ENCODE peak calls at places on chromosome 6, in five cellular contexts. Z, R, F, T and Y are unnamed samples.
A peak's percentile ranks its signal among the peaks of the same experiment; 100 is the strongest.

GRCh38 chr6:157830354-157831017 is 7.4 kb downstream of the SNX9 start:
- DNase-seq in T (no peak), F (no peak), Z (no peak), R (no peak), Y (no peak)

GRCh38 chr6:11525468-11526155 is 11.9 kb upstream of the TMEM170B start:
- DNase-seq in R (no peak), Z (peak; percentile 82), F (no peak), T (peak; percentile 95), Y (no peak)

GRCh38 chr6:134674562-134674961 is 275.3 kb downstream of the ALDH8A1 start:
- DNase-seq in T (no peak), R (no peak), F (no peak), Z (no peak), Y (no peak)

GRCh38 chr6:5119090-5119951 is 34.2 kb downstream of the PPP1R3G start:
- DNase-seq in Z (no peak), T (no peak), F (no peak), R (no peak), Y (no peak)

GRCh38 chr6:145755682-145756081 is 20.4 kb upstream of the EPM2A start:
- DNase-seq in F (no peak), R (no peak), T (no peak), Z (peak; percentile 10), Y (no peak)

GRCh38 chr6:170008386-170008785 is 257.0 kb downstream of the ERMARD start:
- DNase-seq in F (no peak), Z (no peak), T (no peak), R (no peak), Y (no peak)

GRCh38 chr6:2819891-2820814 is 21.5 kb downstream of the SERPINB1 start:
- DNase-seq in F (no peak), T (peak; percentile 84), Z (no peak), R (no peak), Y (no peak)

GRCh38 chr6:165774903-165775608 is 112.0 kb upstream of the PDE10A start:
- DNase-seq in F (peak; percentile 40), Z (peak; percentile 33), R (no peak), T (no peak), Y (no peak)

GRCh38 chr6:43938178-43939101 is 168.4 kb downstream of the VEGFA start:
- DNase-seq in F (no peak), Z (no peak), T (no peak), R (no peak), Y (no peak)

GRCh38 chr6:168791916-168792315 is 350.9 kb downstream of the SMOC2 start:
- DNase-seq in T (no peak), R (no peak), Z (no peak), F (no peak), Y (no peak)

GRCh38 chr6:133262804-133263203 is 21.6 kb downstream of the EYA4 start:
- DNase-seq in T (no peak), R (no peak), F (peak; percentile 66), Z (no peak), Y (no peak)

GRCh38 chr6:118305081-118305480 is 243.0 kb upstream of the PLN start:
- DNase-seq in Z (no peak), F (no peak), T (no peak), R (no peak), Y (no peak)